ENCODE peak calls at places on chromosomes 6 and 20, in seven cellular contexts. N is endothelial cell, E is amygdala, F is occipital lobe, V is WTC11, Y is GM04504, O is NCI-H1092. C is an unnamed sample.

GRCh38 chr6:81689580-81689979 is 62.9 kb downstream of the TENT5A start:
- DNase-seq in Y (no peak), O (no peak), N (no peak), V (no peak), E (no peak), F (no peak), C (no peak)

GRCh38 chr6:13733178-13733851 is 21.7 kb upstream of the RANBP9 start:
- DNase-seq in V (no peak), Y (peak), F (peak), E (no peak), O (no peak), N (no peak), C (no peak)

GRCh38 chr20:62141397-62142251 is 1.6 kb downstream of the PSMA7 start:
- DNase-seq in E (no peak), O (no peak), Y (no peak), F (no peak), N (no peak), V (no peak), C (no peak)

GRCh38 chr20:381581-382290 is 1.2 kb downstream of the TRIB3 start:
- DNase-seq in O (no peak), V (peak), Y (peak), F (peak), N (peak), E (peak), C (peak)

GRCh38 chr6:12082368-12082767 is 70.3 kb downstream of the HIVEP1 start:
- DNase-seq in O (no peak), F (no peak), N (no peak), Y (no peak), E (no peak), V (no peak), C (no peak)

GRCh38 chr6:157774153-157775135 is 48.6 kb upstream of the SNX9 start:
- DNase-seq in N (no peak), E (no peak), F (no peak), Y (no peak), O (no peak), V (no peak), C (no peak)

GRCh38 chr20:63471002-63471718 is 1.3 kb downstream of the KCNQ2 start:
- DNase-seq in F (no peak), E (no peak), Y (no peak), N (no peak), O (no peak), V (no peak), C (no peak)

GRCh38 chr20:17822039-17822438 is 122.3 kb downstream of the BANF2 start:
- DNase-seq in E (no peak), N (no peak), Y (peak), O (no peak), V (no peak), F (no peak), C (no peak)

GRCh38 chr6:169034523-169035167 is 219.0 kb downstream of the THBS2 start:
- DNase-seq in V (no peak), Y (peak), N (no peak), F (no peak), E (no peak), O (no peak), C (no peak)

GRCh38 chr6:138194221-138194620 is 24.1 kb downstream of the PBOV1 start:
- DNase-seq in F (no peak), V (no peak), Y (no peak), O (no peak), E (peak), N (no peak), C (no peak)

GRCh38 chr6:4084444-4085328 is 5.7 kb upstream of the FAM217A start:
- DNase-seq in Y (no peak), N (no peak), V (no peak), O (no peak), E (no peak), F (no peak), C (no peak)

GRCh38 chr20:46270977-46271744 is 37.1 kb downstream of the CDH22 start:
- DNase-seq in E (peak), O (peak), F (no peak), N (no peak), Y (no peak), V (no peak), C (no peak)

GRCh38 chr6:39561536-39562266 is 163.5 kb downstream of the KIF6 start:
- DNase-seq in E (no peak), O (no peak), V (no peak), F (no peak), N (no peak), Y (no peak), C (no peak)

GRCh38 chr6:126720326-126720725 is 380.4 kb downstream of the CENPW start:
- DNase-seq in F (no peak), O (no peak), Y (no peak), N (no peak), E (no peak), V (no peak), C (no peak)

GRCh38 chr6:109458774-109459531 is 3.4 kb upstream of the MICAL1 start:
- DNase-seq in E (peak), N (no peak), V (no peak), F (no peak), O (no peak), Y (no peak), C (no peak)

GRCh38 chr6:10873374-10873773 is 8.5 kb downstream of the GCM2 start:
- DNase-seq in E (no peak), O (no peak), V (no peak), Y (no peak), N (no peak), F (no peak), C (no peak)

GRCh38 chr6:133040025-133040838 is 200.9 kb upstream of the EYA4 start:
- DNase-seq in Y (no peak), O (no peak), V (peak), F (no peak), E (peak), N (peak), C (peak)

GRCh38 chr20:45506398-45506797 is 9.0 kb downstream of the SPINT3 start:
- DNase-seq in F (no peak), V (no peak), O (no peak), Y (no peak), N (no peak), E (no peak), C (no peak)

GRCh38 chr6:36917541-36918193 is 31.9 kb downstream of the C6orf89 start:
- DNase-seq in O (no peak), F (no peak), E (no peak), Y (peak), N (no peak), V (no peak), C (no peak)

GRCh38 chr6:50816115-50816675 is 2.5 kb upstream of the TFAP2B start:
- DNase-seq in F (peak), E (peak), Y (no peak), V (peak), N (peak), O (peak), C (peak)